ENCODE peak calls at places on chromosomes 16 and 17, in ten cellular contexts. V is posterior cingulate gyrus, F is dorsolateral prefrontal cortex, B is astrocyte of the spinal cord, A is A549, X is nephron progenitor cell, I is erythroblast, L is stromal cell of bone marrow, U is ovary, J is cardiac muscle cell. E is an unnamed sample.

GRCh38 chr17:45019177-45019711 is 32.2 kb downstream of the DCAKD start:
- DNase-seq in V (no peak), F (peak), B (no peak), A (peak), X (peak), I (peak), L (peak), U (peak), J (peak), E (no peak)

GRCh38 chr17:71201639-71202038 is 919.2 kb upstream of the SOX9 start:
- DNase-seq in V (no peak), F (no peak), B (no peak), A (no peak), X (no peak), I (no peak), L (no peak), U (no peak), J (no peak), E (no peak)

GRCh38 chr17:12743046-12743445 is 46.3 kb upstream of the ARHGAP44 start:
- DNase-seq in V (no peak), F (no peak), B (no peak), A (no peak), X (no peak), I (no peak), L (no peak), U (no peak), J (no peak), E (no peak)

GRCh38 chr16:66020642-66021041 is 345.8 kb upstream of the CDH5 start:
- DNase-seq in V (no peak), F (no peak), B (no peak), A (peak), X (no peak), I (no peak), L (no peak), U (no peak), J (no peak), E (no peak)

GRCh38 chr16:75761111-75761510 is 34.8 kb upstream of the CPHXL start:
- DNase-seq in V (no peak), F (no peak), B (peak), A (no peak), X (no peak), I (no peak), L (no peak), U (no peak), J (no peak), E (no peak)

GRCh38 chr17:37702605-37703004 is 42.3 kb downstream of the HNF1B start:
- DNase-seq in V (no peak), F (no peak), B (peak), A (peak), X (no peak), I (peak), L (peak), U (no peak), J (no peak), E (no peak)

GRCh38 chr17:7252176-7253043 is at the start of gene ELP5:
- DNase-seq in V (peak), F (peak), B (peak), A (peak), X (peak), I (peak), L (peak), U (peak), J (peak), E (peak)

GRCh38 chr17:81295678-81296381 is 723 bp upstream of the SLC38A10 start:
- DNase-seq in V (no peak), F (no peak), B (peak), A (peak), X (no peak), I (peak), L (no peak), U (no peak), J (no peak), E (peak)

GRCh38 chr16:73771196-73771595 is 525.4 kb upstream of the PSMD7 start:
- DNase-seq in V (no peak), F (no peak), B (no peak), A (no peak), X (no peak), I (no peak), L (peak), U (no peak), J (no peak), E (no peak)

GRCh38 chr17:78915872-78916632 is 9.1 kb downstream of the TIMP2 start:
- DNase-seq in V (no peak), F (no peak), B (no peak), A (peak), X (no peak), I (no peak), L (no peak), U (no peak), J (no peak), E (no peak)

GRCh38 chr17:8443756-8444155 is 8.1 kb downstream of the NDEL1 start:
- DNase-seq in V (no peak), F (no peak), B (no peak), A (no peak), X (no peak), I (no peak), L (no peak), U (no peak), J (no peak), E (no peak)

GRCh38 chr17:64081802-64082799 is 47.8 kb downstream of the ERN1 start:
- DNase-seq in V (no peak), F (no peak), B (peak), A (peak), X (no peak), I (peak), L (no peak), U (no peak), J (no peak), E (no peak)

GRCh38 chr17:72715906-72716572 is 376.4 kb downstream of the SLC39A11 start:
- DNase-seq in V (no peak), F (no peak), B (peak), A (peak), X (no peak), I (no peak), L (peak), U (no peak), J (no peak), E (no peak)

GRCh38 chr16:1991135-1991551 is 1.4 kb downstream of the SYNGR3 start:
- DNase-seq in V (no peak), F (no peak), B (no peak), A (no peak), X (no peak), I (no peak), L (no peak), U (no peak), J (no peak), E (no peak)

GRCh38 chr17:64492481-64493109 is 4.3 kb downstream of the POLG2 start:
- DNase-seq in V (no peak), F (no peak), B (peak), A (peak), X (no peak), I (peak), L (no peak), U (no peak), J (no peak), E (no peak)

GRCh38 chr16:3150346-3151218 is 15.8 kb downstream of the ZNF213 start:
- DNase-seq in V (peak), F (peak), B (peak), A (peak), X (peak), I (peak), L (peak), U (peak), J (peak), E (peak)

GRCh38 chr16:87874639-87875472 is 5.5 kb upstream of the SLC7A5 start:
- DNase-seq in V (no peak), F (no peak), B (no peak), A (no peak), X (no peak), I (no peak), L (no peak), U (no peak), J (no peak), E (peak)

GRCh38 chr17:75877752-75878173 is 618 bp downstream of the TRIM47 start:
- DNase-seq in V (peak), F (peak), B (peak), A (peak), X (peak), I (peak), L (peak), U (peak), J (peak), E (peak)

GRCh38 chr16:19881783-19882182 is 2.9 kb downstream of the GPRC5B start:
- DNase-seq in V (no peak), F (no peak), B (no peak), A (no peak), X (no peak), I (no peak), L (no peak), U (no peak), J (no peak), E (no peak)

GRCh38 chr17:57956311-57957119 is 1.3 kb upstream of the CUEDC1 start:
- DNase-seq in V (peak), F (peak), B (no peak), A (no peak), X (no peak), I (no peak), L (no peak), U (no peak), J (no peak), E (no peak)

GRCh38 chr17:53722407-53722806 is 100.3 kb upstream of the KIF2B start:
- DNase-seq in V (no peak), F (no peak), B (peak), A (peak), X (no peak), I (no peak), L (peak), U (no peak), J (no peak), E (no peak)

GRCh38 chr17:40564883-40565744 is at the start of gene CCR7:
- DNase-seq in V (no peak), F (no peak), B (no peak), A (no peak), X (no peak), I (peak), L (no peak), U (no peak), J (no peak), E (no peak)